ENCODE peak calls at places on chromosomes 1 and 21, in six cellular contexts. Z is WTC11, L is H9, B is GM12865, H is PC-3, S is endothelial cell. U is an unnamed sample.

GRCh38 chr1:47439151-47440051 is 1.6 kb downstream of the FOXD2 start:
- DNase-seq in Z (no peak), L (peak), B (no peak), H (no peak), S (no peak), U (peak)

GRCh38 chr1:173422456-173422976 is 54.6 kb upstream of the PRDX6 start:
- DNase-seq in Z (no peak), L (no peak), B (peak), H (no peak), S (no peak), U (no peak)

GRCh38 chr1:85297855-85298629 is 21.6 kb upstream of the BCL10 start:
- DNase-seq in Z (no peak), L (no peak), B (peak), H (peak), S (no peak), U (no peak)

GRCh38 chr21:43268804-43269186 is 100.0 kb downstream of the CRYAA start:
- DNase-seq in Z (no peak), L (no peak), B (no peak), H (no peak), S (no peak), U (no peak)

GRCh38 chr1:224641030-224641429 is 24.9 kb downstream of the CNIH3 start:
- DNase-seq in Z (peak), L (peak), B (peak), H (peak), S (no peak), U (no peak)

GRCh38 chr1:29506678-29507225 is 270.4 kb downstream of the PTPRU start:
- DNase-seq in Z (no peak), L (peak), B (no peak), H (no peak), S (no peak), U (no peak)

GRCh38 chr1:60394436-60394835 is 320.9 kb upstream of the C1orf87 start:
- DNase-seq in Z (no peak), L (no peak), B (peak), H (no peak), S (no peak), U (no peak)

GRCh38 chr1:228020686-228021525 is 14.1 kb downstream of the WNT3A start:
- DNase-seq in Z (peak), L (peak), B (no peak), H (no peak), S (no peak), U (no peak)

GRCh38 chr1:59879556-59879955 is 47.0 kb downstream of the CYP2J2 start:
- DNase-seq in Z (peak), L (peak), B (peak), H (peak), S (peak), U (peak)

GRCh38 chr21:35563885-35564451 is 496.4 kb downstream of the SETD4 start:
- DNase-seq in Z (no peak), L (no peak), B (no peak), H (no peak), S (no peak), U (peak)

GRCh38 chr1:5458248-5458647 is 534.0 kb downstream of the NPHP4 start:
- DNase-seq in Z (no peak), L (no peak), B (no peak), H (no peak), S (no peak), U (no peak)

GRCh38 chr1:59926381-59927243 is at the start of gene CYP2J2:
- DNase-seq in Z (peak), L (peak), B (no peak), H (peak), S (peak), U (peak)

GRCh38 chr21:32425628-32426027 is 13.1 kb downstream of the EVA1C start:
- DNase-seq in Z (no peak), L (no peak), B (no peak), H (no peak), S (no peak), U (no peak)
- TF ChIP-seq CTCF in Z (no peak), L (peak), B (no peak), H (peak), S (no peak), U (no peak)

DNA sequence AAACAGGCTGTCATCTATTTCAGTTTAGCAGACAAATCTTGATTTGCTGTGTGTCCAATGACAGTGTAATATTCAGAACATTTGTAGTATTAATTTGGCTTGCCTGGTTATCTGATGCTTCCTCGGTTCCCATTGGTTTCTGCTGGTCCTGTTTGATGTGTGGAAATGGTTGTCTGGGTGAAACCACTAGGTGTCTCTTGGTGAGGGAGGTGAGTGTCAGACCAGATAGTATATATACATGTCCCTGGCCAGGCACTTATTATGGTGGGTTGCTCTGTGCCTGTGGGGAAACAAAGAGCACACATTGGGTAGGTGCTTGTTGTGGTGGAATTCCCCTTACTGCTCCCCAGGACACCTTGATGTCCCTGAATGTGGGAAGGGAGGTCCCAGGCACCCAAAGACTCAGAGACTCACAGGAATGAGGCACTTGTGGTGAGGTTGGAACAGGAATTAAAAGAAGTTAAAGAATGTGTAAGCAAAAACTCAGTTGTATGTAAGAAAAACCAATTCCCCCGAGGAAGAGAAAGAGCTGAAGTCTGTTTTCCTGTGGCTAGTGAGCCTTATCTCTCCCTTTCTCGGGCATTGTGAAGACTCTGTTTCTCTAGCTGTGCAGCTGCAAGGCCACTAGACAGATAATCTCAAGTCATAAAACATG is 1519.1 kb downstream of the BRINP3 start:
- DNase-seq in Z (no peak), L (no peak), B (peak), H (no peak), S (no peak), U (no peak)
- TF ChIP-seq CTCF in Z (no peak), L (peak), B (peak), H (no peak), S (no peak), U (no peak)

GRCh38 chr1:62337535-62337784 is 18.2 kb upstream of the KANK4 start:
- DNase-seq in Z (no peak), L (no peak), B (no peak), H (no peak), S (no peak), U (no peak)

GRCh38 chr1:62341120-62341519 is 21.9 kb upstream of the KANK4 start:
- DNase-seq in Z (no peak), L (no peak), B (no peak), H (no peak), S (no peak), U (no peak)

GRCh38 chr1:62335656-62336055 is 16.4 kb upstream of the KANK4 start:
- DNase-seq in Z (no peak), L (peak), B (no peak), H (no peak), S (no peak), U (no peak)

GRCh38 chr1:62336638-62337534 is 17.7 kb upstream of the KANK4 start:
- DNase-seq in Z (no peak), L (no peak), B (no peak), H (no peak), S (no peak), U (no peak)

DNA sequence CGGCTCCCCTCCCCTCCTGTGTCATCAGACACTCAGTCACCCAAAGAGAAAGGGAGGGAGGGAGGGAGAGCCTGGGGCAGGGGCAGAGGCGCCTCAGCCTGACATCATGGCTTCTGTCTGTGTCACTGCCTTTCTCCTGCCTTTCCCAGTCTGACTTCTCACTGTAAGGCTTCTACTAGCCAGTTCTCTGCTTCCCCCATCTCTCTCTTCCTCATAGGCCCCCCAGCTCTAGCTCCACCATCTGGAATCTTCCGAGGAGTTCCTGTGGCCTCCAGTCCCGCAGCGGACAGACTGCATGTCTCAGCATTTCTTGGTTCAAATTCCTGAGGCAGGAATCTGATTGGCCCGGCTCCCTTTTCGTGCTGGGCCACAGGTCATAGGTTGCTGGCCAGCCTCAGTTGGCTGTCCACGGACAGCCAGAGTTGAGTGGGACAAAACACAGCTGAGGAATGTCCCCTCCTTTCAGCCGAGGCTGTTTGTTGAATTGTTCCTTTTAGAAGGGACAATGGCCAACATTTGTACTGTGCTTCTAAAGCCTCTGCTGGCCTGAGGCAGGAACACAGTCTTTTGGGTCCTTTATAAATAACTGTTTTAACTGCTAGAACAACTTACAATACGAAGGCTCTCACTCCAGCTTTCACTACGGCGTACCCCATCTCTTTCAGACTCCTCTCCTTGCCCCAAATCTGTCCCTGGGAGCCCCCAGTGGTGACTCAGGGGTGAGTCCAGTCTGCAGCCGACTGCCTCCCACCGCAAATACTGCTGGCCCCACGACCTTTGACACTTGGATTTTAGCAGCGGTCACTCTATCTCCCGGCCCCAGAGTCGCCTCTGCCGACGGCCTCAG is 18.8 kb upstream of the KANK4 start:
- DNase-seq in Z (peak), L (peak), B (no peak), H (no peak), S (no peak), U (peak)
- TF ChIP-seq CTCF in Z (no peak), L (peak), B (no peak), H (no peak), S (no peak), U (no peak)

DNA sequence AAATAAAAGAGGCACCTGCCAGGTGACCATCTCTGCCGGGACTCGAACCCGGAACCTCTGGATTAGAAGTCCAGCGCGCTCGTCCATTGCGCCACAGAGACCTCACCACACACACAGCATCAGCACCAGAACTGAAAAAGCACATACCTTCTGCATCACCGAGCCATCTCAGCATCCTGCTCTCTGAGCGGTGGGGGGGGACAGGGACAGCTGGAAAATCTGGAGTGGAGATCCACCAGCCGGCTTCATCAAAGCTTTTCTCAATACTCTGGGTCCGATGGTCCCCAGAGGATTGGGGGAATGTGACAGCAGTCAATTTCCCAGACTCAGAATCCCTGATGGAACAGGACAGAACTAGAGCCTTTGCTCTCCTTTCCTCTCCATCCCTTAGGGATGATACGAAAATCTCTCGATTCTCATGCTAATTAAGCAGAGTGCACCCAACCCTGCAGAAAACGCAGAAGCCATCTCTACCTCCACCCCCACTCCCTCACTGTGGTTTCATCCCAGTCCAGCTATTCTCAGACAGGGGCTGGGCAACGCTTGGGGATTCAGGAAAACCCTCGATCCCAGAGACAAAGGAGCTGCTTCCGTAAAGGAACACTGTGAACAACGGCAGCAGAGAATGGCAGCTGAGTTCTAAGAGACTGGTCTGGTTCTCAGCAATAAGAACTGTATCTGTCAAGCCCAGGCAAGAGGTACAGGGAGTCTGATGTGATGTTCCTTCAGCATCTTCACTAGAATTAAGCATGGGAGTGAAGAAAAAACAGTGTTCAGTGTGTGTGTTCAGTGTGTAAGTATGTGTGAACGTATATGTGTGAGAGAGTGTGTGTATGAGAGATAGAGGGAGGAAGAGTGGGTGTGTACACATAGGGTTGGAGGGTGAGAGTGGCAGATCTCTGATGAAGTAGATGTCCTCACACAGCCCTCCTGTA is 29.6 kb upstream of the CADM3 start:
- DNase-seq in Z (peak), L (peak), B (peak), H (peak), S (peak), U (peak)
- TF ChIP-seq CTCF in Z (no peak), L (no peak), B (no peak), H (no peak), S (no peak), U (no peak)

GRCh38 chr1:214317734-214318133 is 36.8 kb downstream of the SMYD2 start:
- DNase-seq in Z (no peak), L (no peak), B (no peak), H (no peak), S (no peak), U (no peak)

GRCh38 chr1:214318956-214319355 is 38.0 kb downstream of the SMYD2 start:
- DNase-seq in Z (no peak), L (no peak), B (no peak), H (no peak), S (no peak), U (no peak)

GRCh38 chr1:214321686-214322453 is 40.9 kb downstream of the SMYD2 start:
- DNase-seq in Z (no peak), L (no peak), B (peak), H (no peak), S (no peak), U (no peak)

GRCh38 chr1:214318356-214318755 is 37.4 kb downstream of the SMYD2 start:
- DNase-seq in Z (no peak), L (no peak), B (peak), H (no peak), S (no peak), U (no peak)

GRCh38 chr1:214319930-214320329 is 39.0 kb downstream of the SMYD2 start:
- DNase-seq in Z (no peak), L (no peak), B (no peak), H (no peak), S (no peak), U (no peak)
- TF ChIP-seq CTCF in Z (no peak), L (peak), B (no peak), H (peak), S (peak), U (no peak)